ENCODE peak calls at places on chromosomes 7 and 10, in eight cellular contexts. M, P, L, K, X, D, S and Y are unnamed samples.

GRCh38 chr7:44189993-44190872 is 994 bp upstream of the GCK start:
- DNase-seq in M (no peak), P (no peak), L (no peak), K (no peak), X (no peak), D (no peak), S (no peak), Y (no peak)

GRCh38 chr7:38600746-38601145 is 30.4 kb downstream of the AMPH start:
- DNase-seq in M (no peak), P (no peak), L (no peak), K (no peak), X (no peak), D (no peak), S (no peak), Y (no peak)

GRCh38 chr7:116582806-116583444 is 58.1 kb downstream of the CAV1 start:
- DNase-seq in M (no peak), P (peak; percentile 94), L (no peak), K (peak; percentile 96), X (no peak), D (no peak), S (no peak), Y (no peak)

GRCh38 chr7:18276380-18276779 is 219.2 kb upstream of the HDAC9 start:
- DNase-seq in M (no peak), P (no peak), L (no peak), K (no peak), X (no peak), D (no peak), S (no peak), Y (no peak)

GRCh38 chr10:93337309-93337721 is 144.8 kb downstream of the MYOF start:
- DNase-seq in M (no peak), P (no peak), L (no peak), K (peak; percentile 91), X (no peak), D (no peak), S (no peak), Y (no peak)

GRCh38 chr10:1733720-1734119 is 3.6 kb downstream of the ADARB2 start:
- DNase-seq in M (no peak), P (no peak), L (no peak), K (no peak), X (no peak), D (no peak), S (no peak), Y (no peak)

GRCh38 chr7:106039486-106040060 is 72.5 kb downstream of the SYPL1 start:
- DNase-seq in M (no peak), P (peak; percentile 71), L (no peak), K (peak; percentile 92), X (no peak), D (peak; percentile 42), S (no peak), Y (no peak)

GRCh38 chr7:44757311-44757710 is 8.7 kb downstream of the ZMIZ2 start:
- DNase-seq in M (no peak), P (no peak), L (no peak), K (no peak), X (no peak), D (no peak), S (no peak), Y (no peak)

GRCh38 chr7:99618726-99619125 is 2.0 kb downstream of the ZSCAN25 start:
- DNase-seq in M (no peak), P (peak; percentile 16), L (no peak), K (peak; percentile 55), X (no peak), D (no peak), S (no peak), Y (no peak)

GRCh38 chr7:152574892-152575511 is 100.9 kb downstream of the XRCC2 start:
- DNase-seq in M (no peak), P (no peak), L (no peak), K (no peak), X (no peak), D (no peak), S (no peak), Y (no peak)

GRCh38 chr7:42645906-42646305 is 266.0 kb downstream of the C7orf25 start:
- DNase-seq in M (no peak), P (peak; percentile 41), L (no peak), K (peak; percentile 9), X (no peak), D (no peak), S (no peak), Y (no peak)

GRCh38 chr7:2220506-2220905 is 12.2 kb downstream of the MAD1L1 start:
- DNase-seq in M (no peak), P (no peak), L (no peak), K (no peak), X (no peak), D (no peak), S (no peak), Y (no peak)

GRCh38 chr7:47591655-47592572 is 10.0 kb upstream of the TNS3 start:
- DNase-seq in M (no peak), P (peak; percentile 43), L (no peak), K (peak; percentile 87), X (peak; percentile 49), D (no peak), S (no peak), Y (no peak)

GRCh38 chr7:123260428-123260960 is 60.7 kb upstream of the SLC13A1 start:
- DNase-seq in M (no peak), P (no peak), L (peak; percentile 31), K (no peak), X (no peak), D (no peak), S (no peak), Y (no peak)

GRCh38 chr7:122588621-122589020 is 110.3 kb downstream of the RNF133 start:
- DNase-seq in M (no peak), P (peak; percentile 80), L (no peak), K (peak; percentile 1), X (no peak), D (no peak), S (no peak), Y (no peak)

GRCh38 chr10:80204801-80205477 is 398 bp downstream of the ANXA11 start:
- DNase-seq in M (no peak), P (no peak), L (peak; percentile 44), K (no peak), X (peak; percentile 61), D (peak; percentile 33), S (peak; percentile 22), Y (peak; percentile 55)

GRCh38 chr7:42493436-42494198 is 256.6 kb upstream of the GLI3 start:
- DNase-seq in M (peak; percentile 59), P (peak; percentile 92), L (peak; percentile 63), K (peak; percentile 85), X (peak; percentile 78), D (peak; percentile 74), S (peak; percentile 27), Y (no peak)

GRCh38 chr7:72538147-72538546 is 126.0 kb upstream of the CALN1 start:
- DNase-seq in M (no peak), P (no peak), L (no peak), K (no peak), X (no peak), D (no peak), S (no peak), Y (no peak)

DNA sequence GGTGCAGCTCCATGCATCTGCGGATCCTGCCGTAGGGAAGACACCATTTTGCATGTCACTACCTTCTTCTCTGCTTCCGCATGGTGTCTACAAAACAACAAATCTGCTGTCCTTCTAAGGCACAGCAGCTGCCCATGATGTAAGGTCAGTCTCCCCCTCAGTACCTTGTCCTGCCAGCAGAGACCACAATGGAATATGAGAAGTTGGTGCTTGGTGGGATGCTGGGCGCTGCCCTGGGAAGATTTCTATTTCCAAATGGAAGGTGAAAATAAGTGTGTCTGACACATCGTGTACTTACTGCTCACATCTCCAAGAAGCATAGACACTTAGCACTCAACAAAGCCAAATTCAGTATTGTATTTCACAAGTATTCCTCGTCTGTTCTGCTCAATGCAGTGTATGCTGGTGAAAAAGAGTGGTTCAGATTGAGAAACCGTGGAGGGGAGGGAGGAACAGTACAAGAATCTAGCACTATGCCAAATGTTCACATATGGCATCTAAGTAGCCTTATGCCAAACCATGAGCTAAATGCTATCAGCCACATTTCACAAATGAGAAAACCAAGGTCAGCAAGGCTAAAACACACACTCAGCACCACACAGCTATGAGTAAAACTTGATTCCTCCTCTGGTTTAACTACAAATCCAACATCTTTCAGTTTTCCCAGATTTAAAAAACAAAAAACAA is 95.0 kb downstream of the GRB10 start:
- DNase-seq in M (no peak), P (peak; percentile 31), L (no peak), K (peak; percentile 93), X (no peak), D (no peak), S (no peak), Y (no peak)
- TF ChIP-seq CTCF in M (no peak), P (no peak), L (no peak), K (peak; percentile 10), X (no peak), D (no peak), S (no peak), Y (no peak)

DNA sequence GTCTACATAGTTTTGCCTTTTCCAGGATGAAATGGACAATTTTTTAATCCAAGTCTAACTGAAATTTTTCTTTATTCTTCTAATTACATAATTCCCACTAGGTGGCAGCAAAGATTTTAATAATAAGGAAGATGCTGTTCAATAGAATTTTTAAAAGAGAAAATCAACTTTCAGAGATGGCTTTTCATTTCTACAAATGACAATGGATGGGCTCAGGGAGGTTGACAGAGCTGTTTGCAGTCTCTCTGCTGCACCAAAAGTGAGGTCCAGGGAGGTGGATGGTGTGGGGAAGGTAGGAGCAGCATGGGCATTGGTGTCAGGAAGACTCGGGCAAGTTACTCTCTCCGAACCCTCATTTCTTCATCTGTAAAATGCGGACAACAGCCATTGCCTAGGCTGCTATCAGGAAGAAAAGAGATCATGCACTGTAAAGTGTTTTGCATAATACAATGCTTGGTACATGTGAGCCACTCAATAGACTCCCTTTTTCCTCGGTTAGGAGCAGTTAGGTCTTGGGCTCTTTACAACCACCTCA is 107.3 kb downstream of the ABLIM1 start:
- DNase-seq in M (no peak), P (peak; percentile 62), L (no peak), K (peak; percentile 41), X (no peak), D (peak; percentile 65), S (no peak), Y (no peak)
- TF ChIP-seq CTCF in M (peak; percentile 53), P (peak; percentile 5), L (peak; percentile 44), K (peak; percentile 43), X (peak; percentile 80), D (peak; percentile 13), S (peak; percentile 68), Y (peak; percentile 71)

GRCh38 chr10:14205246-14205645 is 125.5 kb downstream of the FRMD4A start:
- DNase-seq in M (no peak), P (no peak), L (no peak), K (no peak), X (no peak), D (no peak), S (no peak), Y (no peak)

GRCh38 chr10:14195455-14195854 is 135.3 kb downstream of the FRMD4A start:
- DNase-seq in M (no peak), P (no peak), L (no peak), K (no peak), X (peak; percentile 11), D (no peak), S (no peak), Y (no peak)

GRCh38 chr10:14196113-14196512 is 134.6 kb downstream of the FRMD4A start:
- DNase-seq in M (no peak), P (no peak), L (no peak), K (no peak), X (no peak), D (no peak), S (no peak), Y (no peak)

GRCh38 chr10:14200645-14201534 is 129.8 kb downstream of the FRMD4A start:
- DNase-seq in M (no peak), P (peak; percentile 23), L (peak; percentile 17), K (no peak), X (no peak), D (no peak), S (peak; percentile 10), Y (no peak)
- TF ChIP-seq CTCF in M (no peak), P (peak; percentile 40), L (no peak), K (peak; percentile 32), X (peak; percentile 54), D (peak; percentile 41), S (peak; percentile 45), Y (no peak)

GRCh38 chr10:54133201-54133600 is 667.8 kb downstream of the PCDH15 start:
- DNase-seq in M (no peak), P (no peak), L (no peak), K (no peak), X (no peak), D (peak; percentile 5), S (no peak), Y (no peak)
- TF ChIP-seq CTCF in M (no peak), P (no peak), L (no peak), K (no peak), X (peak; percentile 40), D (no peak), S (peak; percentile 50), Y (no peak)